ENCODE peak calls at places on chromosomes 2 and 18, in ten cellular contexts. U, X, D, K, F, W, A, H, L and E are unnamed samples.

GRCh38 chr2:190927257-190927656 is 46.6 kb downstream of the GLS start:
- DNase-seq in U (no peak), X (peak; percentile 29), D (no peak), K (no peak), F (no peak), W (no peak), A (no peak), H (peak; percentile 82), L (no peak), E (no peak)

GRCh38 chr2:215870986-215871385 is 142.4 kb downstream of the MREG start:
- DNase-seq in U (no peak), X (peak; percentile 60), D (no peak), K (peak; percentile 74), F (no peak), W (no peak), A (no peak), H (no peak), L (no peak), E (no peak)

GRCh38 chr2:200189964-200190363 is 116.5 kb upstream of the SPATS2L start:
- DNase-seq in U (no peak), X (no peak), D (peak; percentile 5), K (peak; percentile 27), F (no peak), W (no peak), A (no peak), H (peak; percentile 23), L (no peak), E (no peak)

GRCh38 chr2:58938988-58939387 is 697.9 kb upstream of the FANCL start:
- DNase-seq in U (no peak), X (no peak), D (no peak), K (no peak), F (no peak), W (no peak), A (no peak), H (no peak), L (no peak), E (no peak)

GRCh38 chr18:22219568-22220355 is 50.4 kb downstream of the GATA6 start:
- DNase-seq in U (no peak), X (no peak), D (peak; percentile 73), K (no peak), F (no peak), W (no peak), A (no peak), H (no peak), L (no peak), E (no peak)

GRCh38 chr2:18795881-18796280 is 206.5 kb upstream of the NT5C1B start:
- DNase-seq in U (no peak), X (no peak), D (no peak), K (no peak), F (no peak), W (no peak), A (no peak), H (peak; percentile 48), L (no peak), E (no peak)

GRCh38 chr2:196453613-196454047 is 185.9 kb upstream of the CCDC150 start:
- DNase-seq in U (no peak), X (peak; percentile 57), D (peak; percentile 26), K (peak; percentile 79), F (peak; percentile 62), W (no peak), A (no peak), H (peak; percentile 30), L (peak; percentile 31), E (peak; percentile 24)

GRCh38 chr2:45568935-45569334 is 42.1 kb downstream of the SRBD1 start:
- DNase-seq in U (no peak), X (no peak), D (no peak), K (no peak), F (no peak), W (no peak), A (no peak), H (peak; percentile 23), L (no peak), E (no peak)

GRCh38 chr18:72544092-72544886 is at the start of gene CBLN2:
- DNase-seq in U (no peak), X (no peak), D (peak; percentile 19), K (peak; percentile 68), F (no peak), W (peak; percentile 54), A (no peak), H (peak; percentile 41), L (peak; percentile 27), E (peak; percentile 36)

GRCh38 chr18:72541871-72542690 is 2.1 kb downstream of the CBLN2 start:
- DNase-seq in U (no peak), X (no peak), D (no peak), K (no peak), F (no peak), W (no peak), A (no peak), H (no peak), L (no peak), E (no peak)

GRCh38 chr18:72539861-72540260 is 4.3 kb downstream of the CBLN2 start:
- DNase-seq in U (no peak), X (no peak), D (no peak), K (no peak), F (no peak), W (no peak), A (no peak), H (no peak), L (no peak), E (no peak)

GRCh38 chr18:72542993-72543361 is 1.2 kb downstream of the CBLN2 start:
- DNase-seq in U (no peak), X (no peak), D (no peak), K (no peak), F (no peak), W (no peak), A (no peak), H (no peak), L (no peak), E (no peak)

GRCh38 chr18:72543362-72544055 is 633 bp downstream of the CBLN2 start:
- DNase-seq in U (no peak), X (no peak), D (no peak), K (no peak), F (no peak), W (no peak), A (no peak), H (no peak), L (no peak), E (no peak)
- H3K4me3 ChIP-seq in U (no peak overlapping the region), X (no peak overlapping the region), D (no peak overlapping the region), K (no peak overlapping the region), F (no peak overlapping the region), W (no peak overlapping the region), A (no peak overlapping the region), H (peak overlapping the region; percentile 44), L (no peak overlapping the region), E (no peak overlapping the region)

GRCh38 chr2:24047703-24048033 is 477 bp upstream of the WDCP start:
- DNase-seq in U (no peak), X (no peak), D (no peak), K (no peak), F (no peak), W (no peak), A (no peak), H (no peak), L (no peak), E (no peak)

GRCh38 chr2:24048662-24049484 is 668 bp upstream of the FKBP1B start:
- DNase-seq in U (no peak), X (no peak), D (no peak), K (peak; percentile 80), F (peak; percentile 40), W (no peak), A (no peak), H (no peak), L (no peak), E (peak; percentile 42)

GRCh38 chr2:24051833-24052232 is 2.3 kb downstream of the FKBP1B start:
- DNase-seq in U (no peak), X (no peak), D (no peak), K (no peak), F (peak; percentile 9), W (no peak), A (no peak), H (no peak), L (no peak), E (no peak)

GRCh38 chr2:24049485-24050021 is at the start of gene FKBP1B:
- DNase-seq in U (peak; percentile 61), X (peak; percentile 65), D (peak; percentile 59), K (peak; percentile 85), F (peak; percentile 87), W (peak; percentile 76), A (no peak), H (peak; percentile 40), L (peak; percentile 62), E (peak; percentile 85)

GRCh38 chr2:24050041-24050655 is 607 bp downstream of the FKBP1B start:
- DNase-seq in U (peak; percentile 60), X (no peak), D (peak; percentile 18), K (no peak), F (peak; percentile 50), W (no peak), A (no peak), H (no peak), L (peak; percentile 21), E (no peak)
- H3K9me3 ChIP-seq in U (no peaks in the 10 kb centered on the region), X (no peaks in the 10 kb centered on the region), D (no peaks in the 10 kb centered on the region), K (no peaks in the 10 kb centered on the region), F (no peaks in the 10 kb centered on the region), W (no peaks in the 10 kb centered on the region), A (no peaks in the 10 kb centered on the region), H (no peaks in the 10 kb centered on the region), L (no peaks in the 10 kb centered on the region), E (no peaks in the 10 kb centered on the region)

DNA sequence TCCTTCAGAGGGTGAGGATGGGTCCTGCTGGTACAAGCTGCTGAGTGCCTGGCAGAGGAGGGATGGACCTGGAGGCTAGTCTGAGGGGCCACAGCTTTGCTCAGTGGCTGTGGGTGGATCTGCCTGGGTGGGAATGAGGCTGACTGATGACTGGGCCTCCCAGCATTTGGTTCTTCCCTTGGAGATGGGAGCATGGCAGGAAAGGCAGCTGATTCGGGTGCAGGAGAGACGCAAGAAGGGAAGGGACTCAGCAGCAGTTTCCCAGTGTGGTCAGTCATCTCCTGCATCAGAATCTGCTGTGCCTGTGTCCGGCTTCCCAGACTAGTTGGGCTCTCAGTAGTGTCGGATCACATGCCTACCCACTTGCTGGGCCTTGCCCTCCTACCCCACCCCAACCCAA is 7.3 kb downstream of the WIPF1 start:
- DNase-seq in U (no peak), X (no peak), D (no peak), K (no peak), F (no peak), W (no peak), A (no peak), H (no peak), L (no peak), E (no peak)
- H3K4me1 ChIP-seq in U (no peaks in the 10 kb centered on the region), X (peaks cover 10% of the 10 kb centered on the region), D (peaks cover 14% of the 10 kb centered on the region), K (peaks cover 60% of the 10 kb centered on the region), F (peaks cover 8% of the 10 kb centered on the region), W (peaks cover 31% of the 10 kb centered on the region), A (peaks cover 80% of the 10 kb centered on the region), H (peaks cover 9% of the 10 kb centered on the region), L (peaks cover 7% of the 10 kb centered on the region), E (no peaks in the 10 kb centered on the region)

DNA sequence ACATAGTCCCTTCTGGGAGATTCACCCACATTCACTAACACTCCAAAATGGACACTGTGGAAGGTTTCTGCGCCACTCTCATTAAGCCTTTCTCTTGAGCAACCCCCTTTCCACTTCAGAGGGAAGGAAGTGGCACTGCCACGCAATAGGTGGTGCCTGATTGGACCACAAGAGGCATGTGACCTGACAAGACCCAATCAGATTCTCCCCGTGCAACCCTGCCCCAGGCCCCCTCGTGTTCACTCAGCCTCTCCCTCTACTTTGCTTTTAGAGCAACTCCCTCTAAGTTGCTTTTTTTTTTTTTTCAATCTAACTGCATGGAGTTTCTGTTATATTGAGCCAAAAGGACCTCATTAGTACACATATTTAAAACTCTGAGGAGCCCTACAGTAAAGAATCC is 158.0 kb downstream of the EN1 start:
- DNase-seq in U (peak; percentile 1), X (no peak), D (no peak), K (peak; percentile 48), F (no peak), W (no peak), A (no peak), H (no peak), L (no peak), E (no peak)
- H3K4me3 ChIP-seq in U (no peak overlapping the region), X (no peak overlapping the region), D (no peak overlapping the region), K (no peak overlapping the region), F (no peak overlapping the region), W (no peak overlapping the region), A (no peak overlapping the region), H (no peak overlapping the region), L (no peak overlapping the region), E (no peak overlapping the region)

GRCh38 chr2:52745144-52745543 is 1022.5 kb upstream of the CHAC2 start:
- DNase-seq in U (no peak), X (no peak), D (no peak), K (no peak), F (no peak), W (no peak), A (no peak), H (no peak), L (no peak), E (no peak)
- H3K9me3 ChIP-seq in U (no peaks in the 10 kb centered on the region), X (no peaks in the 10 kb centered on the region), D (no peaks in the 10 kb centered on the region), K (peaks cover 3% of the 10 kb centered on the region), F (no peaks in the 10 kb centered on the region), W (peaks cover 2% of the 10 kb centered on the region), A (peaks cover 4% of the 10 kb centered on the region), H (no peaks in the 10 kb centered on the region), L (peaks cover 6% of the 10 kb centered on the region), E (no peaks in the 10 kb centered on the region)